ENCODE peak calls at places on chromosome 16, in seven cellular contexts. One of them, this sample, is unnamed.

GRCh38 chr16:57601801-57602478 is 26.5 kb upstream of the ADGRG1 start:
- DNase-seq in A549: no peak
- DNase-seq in suprapubic skin: peak; percentile 48
- DNase-seq in effector memory CD4-positive, alpha-beta T cell: no peak
- DNase-seq in lower lobe of right lung: no peak
- DNase-seq in caudate nucleus: no peak
- DNase-seq in CD8-positive, alpha-beta T cell: no peak
- DNase-seq in this sample: no peak

GRCh38 chr16:2216330-2216729 is 1.7 kb upstream of the PGP start:
- DNase-seq in A549: no peak
- DNase-seq in suprapubic skin: no peak
- DNase-seq in effector memory CD4-positive, alpha-beta T cell: no peak
- DNase-seq in lower lobe of right lung: no peak
- DNase-seq in caudate nucleus: no peak
- DNase-seq in CD8-positive, alpha-beta T cell: no peak
- DNase-seq in this sample: no peak

GRCh38 chr16:58684354-58685083 is at the start of gene SLC38A7:
- DNase-seq in A549: peak; percentile 85
- DNase-seq in suprapubic skin: peak; percentile 91
- DNase-seq in effector memory CD4-positive, alpha-beta T cell: peak; percentile 29
- DNase-seq in lower lobe of right lung: peak; percentile 90
- DNase-seq in caudate nucleus: peak; percentile 82
- DNase-seq in CD8-positive, alpha-beta T cell: peak; percentile 54
- DNase-seq in this sample: peak; percentile 56

GRCh38 chr16:81127051-81127450 is 30.9 kb upstream of the GCSH start:
- DNase-seq in A549: no peak
- DNase-seq in suprapubic skin: no peak
- DNase-seq in effector memory CD4-positive, alpha-beta T cell: no peak
- DNase-seq in lower lobe of right lung: no peak
- DNase-seq in caudate nucleus: no peak
- DNase-seq in CD8-positive, alpha-beta T cell: no peak
- DNase-seq in this sample: peak; percentile 97

GRCh38 chr16:71537643-71538042 is 11.4 kb downstream of the CHST4 start:
- DNase-seq in A549: peak; percentile 64
- DNase-seq in suprapubic skin: no peak
- DNase-seq in effector memory CD4-positive, alpha-beta T cell: no peak
- DNase-seq in lower lobe of right lung: no peak
- DNase-seq in caudate nucleus: no peak
- DNase-seq in CD8-positive, alpha-beta T cell: no peak
- DNase-seq in this sample: peak; percentile 53

GRCh38 chr16:19172098-19172780 is 4.2 kb downstream of the SYT17 start:
- DNase-seq in A549: no peak
- DNase-seq in suprapubic skin: no peak
- DNase-seq in effector memory CD4-positive, alpha-beta T cell: no peak
- DNase-seq in lower lobe of right lung: no peak
- DNase-seq in caudate nucleus: no peak
- DNase-seq in CD8-positive, alpha-beta T cell: no peak
- DNase-seq in this sample: no peak

GRCh38 chr16:22139008-22139407 is 23.3 kb upstream of the SDR42E2 start:
- DNase-seq in A549: no peak
- DNase-seq in suprapubic skin: no peak
- DNase-seq in effector memory CD4-positive, alpha-beta T cell: no peak
- DNase-seq in lower lobe of right lung: peak; percentile 66
- DNase-seq in caudate nucleus: no peak
- DNase-seq in CD8-positive, alpha-beta T cell: no peak
- DNase-seq in this sample: peak; percentile 22

GRCh38 chr16:69747115-69747514 is 7.6 kb downstream of the NOB1 start:
- DNase-seq in A549: no peak
- DNase-seq in suprapubic skin: no peak
- DNase-seq in effector memory CD4-positive, alpha-beta T cell: no peak
- DNase-seq in lower lobe of right lung: no peak
- DNase-seq in caudate nucleus: no peak
- DNase-seq in CD8-positive, alpha-beta T cell: no peak
- DNase-seq in this sample: no peak

GRCh38 chr16:86510465-86511261 is at the start of gene FOXF1:
- DNase-seq in A549: peak; percentile 48
- DNase-seq in suprapubic skin: no peak
- DNase-seq in effector memory CD4-positive, alpha-beta T cell: no peak
- DNase-seq in lower lobe of right lung: no peak
- DNase-seq in caudate nucleus: no peak
- DNase-seq in CD8-positive, alpha-beta T cell: no peak
- DNase-seq in this sample: no peak

GRCh38 chr16:50027829-50028228 is 2.8 kb downstream of the CNEP1R1 start:
- DNase-seq in A549: no peak
- DNase-seq in suprapubic skin: no peak
- DNase-seq in effector memory CD4-positive, alpha-beta T cell: no peak
- DNase-seq in lower lobe of right lung: no peak
- DNase-seq in caudate nucleus: no peak
- DNase-seq in CD8-positive, alpha-beta T cell: no peak
- DNase-seq in this sample: no peak

GRCh38 chr16:49398761-49399160 is 25.2 kb downstream of the C16orf78 start:
- DNase-seq in A549: no peak
- DNase-seq in suprapubic skin: no peak
- DNase-seq in effector memory CD4-positive, alpha-beta T cell: no peak
- DNase-seq in lower lobe of right lung: no peak
- DNase-seq in caudate nucleus: no peak
- DNase-seq in CD8-positive, alpha-beta T cell: no peak
- DNase-seq in this sample: no peak

GRCh38 chr16:23508589-23509440 is 1.5 kb downstream of the GGA2 start:
- DNase-seq in A549: no peak
- DNase-seq in suprapubic skin: no peak
- DNase-seq in effector memory CD4-positive, alpha-beta T cell: no peak
- DNase-seq in lower lobe of right lung: no peak
- DNase-seq in caudate nucleus: peak; percentile 19
- DNase-seq in CD8-positive, alpha-beta T cell: no peak
- DNase-seq in this sample: no peak

GRCh38 chr16:10197003-10197402 is 14.8 kb upstream of the GRIN2A start:
- DNase-seq in A549: no peak
- DNase-seq in suprapubic skin: no peak
- DNase-seq in effector memory CD4-positive, alpha-beta T cell: no peak
- DNase-seq in lower lobe of right lung: no peak
- DNase-seq in caudate nucleus: no peak
- DNase-seq in CD8-positive, alpha-beta T cell: no peak
- DNase-seq in this sample: no peak

GRCh38 chr16:85665929-85666328 is 22.8 kb downstream of the GINS2 start:
- DNase-seq in A549: no peak
- DNase-seq in suprapubic skin: peak; percentile 78
- DNase-seq in effector memory CD4-positive, alpha-beta T cell: no peak
- DNase-seq in lower lobe of right lung: peak; percentile 38
- DNase-seq in caudate nucleus: no peak
- DNase-seq in CD8-positive, alpha-beta T cell: no peak
- DNase-seq in this sample: no peak

GRCh38 chr16:76913046-76913445 is 277.9 kb upstream of the MON1B start:
- DNase-seq in A549: peak; percentile 6
- DNase-seq in suprapubic skin: no peak
- DNase-seq in effector memory CD4-positive, alpha-beta T cell: no peak
- DNase-seq in lower lobe of right lung: no peak
- DNase-seq in caudate nucleus: no peak
- DNase-seq in CD8-positive, alpha-beta T cell: no peak
- DNase-seq in this sample: no peak

GRCh38 chr16:65815707-65816106 is 550.8 kb upstream of the CDH5 start:
- DNase-seq in A549: no peak
- DNase-seq in suprapubic skin: no peak
- DNase-seq in effector memory CD4-positive, alpha-beta T cell: no peak
- DNase-seq in lower lobe of right lung: no peak
- DNase-seq in caudate nucleus: no peak
- DNase-seq in CD8-positive, alpha-beta T cell: no peak
- DNase-seq in this sample: no peak

GRCh38 chr16:65816556-65816955 is 549.9 kb upstream of the CDH5 start:
- DNase-seq in A549: no peak
- DNase-seq in suprapubic skin: no peak
- DNase-seq in effector memory CD4-positive, alpha-beta T cell: no peak
- DNase-seq in lower lobe of right lung: no peak
- DNase-seq in caudate nucleus: no peak
- DNase-seq in CD8-positive, alpha-beta T cell: no peak
- DNase-seq in this sample: no peak

GRCh38 chr16:65817799-65818198 is 548.7 kb upstream of the CDH5 start:
- DNase-seq in A549: no peak
- DNase-seq in suprapubic skin: no peak
- DNase-seq in effector memory CD4-positive, alpha-beta T cell: no peak
- DNase-seq in lower lobe of right lung: no peak
- DNase-seq in caudate nucleus: no peak
- DNase-seq in CD8-positive, alpha-beta T cell: no peak
- DNase-seq in this sample: no peak

GRCh38 chr16:65822148-65822547 is 544.3 kb upstream of the CDH5 start:
- DNase-seq in A549: no peak
- DNase-seq in suprapubic skin: no peak
- DNase-seq in effector memory CD4-positive, alpha-beta T cell: no peak
- DNase-seq in lower lobe of right lung: no peak
- DNase-seq in caudate nucleus: no peak
- DNase-seq in CD8-positive, alpha-beta T cell: no peak
- DNase-seq in this sample: no peak

DNA sequence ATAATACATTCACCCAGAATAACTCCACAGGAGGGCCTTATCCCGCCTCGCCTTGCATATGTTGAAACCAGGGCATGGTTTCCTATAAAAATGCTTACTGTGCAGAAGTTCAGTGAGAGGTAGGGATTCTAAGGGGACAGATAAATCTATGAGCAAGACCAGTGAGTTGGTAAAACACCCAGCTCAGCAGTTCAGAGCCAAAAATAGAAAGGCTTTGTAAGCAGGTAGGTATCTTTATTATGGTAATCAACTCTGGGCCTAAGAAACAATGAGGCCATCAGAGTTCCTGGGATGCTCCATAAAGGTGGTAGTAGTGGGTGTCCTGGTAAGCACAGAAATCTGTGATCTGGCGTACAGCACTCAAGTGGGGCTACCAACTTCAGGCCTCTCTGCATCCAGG is 549.4 kb upstream of the CDH5 start:
- DNase-seq in A549: no peak
- DNase-seq in suprapubic skin: no peak
- DNase-seq in effector memory CD4-positive, alpha-beta T cell: no peak
- DNase-seq in lower lobe of right lung: no peak
- DNase-seq in caudate nucleus: no peak
- DNase-seq in CD8-positive, alpha-beta T cell: no peak
- DNase-seq in this sample: no peak
- H3K27ac ChIP-seq in A549: no peak overlapping the region
- H3K27ac ChIP-seq in suprapubic skin: no peak overlapping the region
- H3K27ac ChIP-seq in effector memory CD4-positive, alpha-beta T cell: no peak overlapping the region
- H3K27ac ChIP-seq in lower lobe of right lung: no peak overlapping the region
- H3K27ac ChIP-seq in caudate nucleus: no peak overlapping the region
- H3K27ac ChIP-seq in CD8-positive, alpha-beta T cell: no peak overlapping the region
- H3K27ac ChIP-seq in this sample: no peak overlapping the region

GRCh38 chr16:68246121-68246520 is 948 bp downstream of the PLA2G15 start:
- DNase-seq in A549: no peak
- DNase-seq in suprapubic skin: no peak
- DNase-seq in effector memory CD4-positive, alpha-beta T cell: no peak
- DNase-seq in lower lobe of right lung: no peak
- DNase-seq in caudate nucleus: no peak
- DNase-seq in CD8-positive, alpha-beta T cell: no peak
- DNase-seq in this sample: no peak
- H3K27ac ChIP-seq in A549: no peak overlapping the region
- H3K27ac ChIP-seq in suprapubic skin: peak overlapping the region; percentile 7
- H3K27ac ChIP-seq in effector memory CD4-positive, alpha-beta T cell: no peak overlapping the region
- H3K27ac ChIP-seq in lower lobe of right lung: peak overlapping the region; percentile 81
- H3K27ac ChIP-seq in caudate nucleus: peak overlapping the region; percentile 5
- H3K27ac ChIP-seq in CD8-positive, alpha-beta T cell: no peak overlapping the region
- H3K27ac ChIP-seq in this sample: no peak overlapping the region

GRCh38 chr16:88698694-88699045 is 7.5 kb downstream of the RNF166 start:
- DNase-seq in A549: no peak
- DNase-seq in suprapubic skin: no peak
- DNase-seq in effector memory CD4-positive, alpha-beta T cell: no peak
- DNase-seq in lower lobe of right lung: no peak
- DNase-seq in caudate nucleus: no peak
- DNase-seq in CD8-positive, alpha-beta T cell: no peak
- DNase-seq in this sample: no peak

GRCh38 chr16:88697831-88698693 is 8.1 kb downstream of the RNF166 start:
- DNase-seq in A549: no peak
- DNase-seq in suprapubic skin: no peak
- DNase-seq in effector memory CD4-positive, alpha-beta T cell: no peak
- DNase-seq in lower lobe of right lung: no peak
- DNase-seq in caudate nucleus: no peak
- DNase-seq in CD8-positive, alpha-beta T cell: no peak
- DNase-seq in this sample: no peak

GRCh38 chr16:88695753-88696152 is 9.4 kb upstream of the SNAI3 start:
- DNase-seq in A549: no peak
- DNase-seq in suprapubic skin: no peak
- DNase-seq in effector memory CD4-positive, alpha-beta T cell: no peak
- DNase-seq in lower lobe of right lung: no peak
- DNase-seq in caudate nucleus: no peak
- DNase-seq in CD8-positive, alpha-beta T cell: no peak
- DNase-seq in this sample: no peak

GRCh38 chr16:88696441-88696840 is 9.8 kb downstream of the RNF166 start:
- DNase-seq in A549: no peak
- DNase-seq in suprapubic skin: no peak
- DNase-seq in effector memory CD4-positive, alpha-beta T cell: no peak
- DNase-seq in lower lobe of right lung: no peak
- DNase-seq in caudate nucleus: no peak
- DNase-seq in CD8-positive, alpha-beta T cell: no peak
- DNase-seq in this sample: no peak

DNA sequence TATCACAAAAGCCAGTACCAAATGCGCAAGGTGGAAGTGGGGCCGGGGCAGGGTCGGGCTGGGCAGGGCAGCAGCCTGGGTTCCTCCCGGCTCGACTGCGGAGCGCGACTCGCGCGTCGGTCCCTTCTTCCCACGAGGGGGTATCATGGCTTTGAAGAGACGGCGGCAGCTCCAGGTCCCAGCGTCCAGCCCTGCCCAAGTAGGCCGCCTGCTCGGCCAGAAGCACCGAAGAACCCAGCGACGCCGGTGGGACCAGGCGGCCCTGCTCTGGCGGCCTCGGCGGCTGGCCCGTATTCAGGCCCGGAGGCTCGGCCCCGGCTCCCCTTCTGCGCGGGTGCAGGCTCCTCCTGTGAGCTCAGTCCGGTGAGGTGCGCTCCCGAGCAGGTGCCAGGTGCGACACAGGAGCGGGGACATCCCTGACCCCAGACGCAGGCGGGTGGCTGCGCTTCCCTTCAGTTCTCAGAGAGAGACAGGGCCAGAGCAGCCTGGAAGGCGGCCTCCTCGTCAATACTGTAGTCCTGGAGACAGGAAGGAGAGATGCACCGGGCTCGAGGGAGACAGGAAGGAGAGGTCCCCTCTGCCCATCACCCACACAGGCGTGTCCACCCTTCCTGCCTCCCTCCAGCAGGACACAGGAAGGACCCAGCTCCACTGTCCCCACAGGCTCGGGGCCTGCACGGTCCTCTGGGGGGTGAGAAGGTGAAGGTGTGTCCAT is 8.9 kb downstream of the RNF166 start:
- DNase-seq in A549: no peak
- DNase-seq in suprapubic skin: no peak
- DNase-seq in effector memory CD4-positive, alpha-beta T cell: no peak
- DNase-seq in lower lobe of right lung: no peak
- DNase-seq in caudate nucleus: no peak
- DNase-seq in CD8-positive, alpha-beta T cell: no peak
- DNase-seq in this sample: no peak
- H3K27ac ChIP-seq in A549: no peak overlapping the region
- H3K27ac ChIP-seq in suprapubic skin: no peak overlapping the region
- H3K27ac ChIP-seq in effector memory CD4-positive, alpha-beta T cell: peak overlapping the region; percentile 30
- H3K27ac ChIP-seq in lower lobe of right lung: peak overlapping the region; percentile 24
- H3K27ac ChIP-seq in caudate nucleus: no peak overlapping the region
- H3K27ac ChIP-seq in CD8-positive, alpha-beta T cell: no peak overlapping the region
- H3K27ac ChIP-seq in this sample: no peak overlapping the region

GRCh38 chr16:11495066-11495407 is 91.7 kb downstream of the LITAF start:
- DNase-seq in A549: no peak
- DNase-seq in suprapubic skin: no peak
- DNase-seq in effector memory CD4-positive, alpha-beta T cell: no peak
- DNase-seq in lower lobe of right lung: no peak
- DNase-seq in caudate nucleus: no peak
- DNase-seq in CD8-positive, alpha-beta T cell: no peak
- DNase-seq in this sample: no peak
- H3K27ac ChIP-seq in A549: peak overlapping the region; percentile 89
- H3K27ac ChIP-seq in suprapubic skin: no peak overlapping the region
- H3K27ac ChIP-seq in effector memory CD4-positive, alpha-beta T cell: no peak overlapping the region
- H3K27ac ChIP-seq in lower lobe of right lung: no peak overlapping the region
- H3K27ac ChIP-seq in caudate nucleus: no peak overlapping the region
- H3K27ac ChIP-seq in CD8-positive, alpha-beta T cell: no peak overlapping the region
- H3K27ac ChIP-seq in this sample: no peak overlapping the region